ENCODE peak calls at places on chromosomes 2 and 18, in six cellular contexts. I, L, G, Q, C and U are unnamed samples.
A peak's percentile ranks its signal among the peaks of the same experiment; 100 is the strongest.

GRCh38 chr2:113907297-113907696 is 17.4 kb downstream of the ACTR3 start:
- DNase-seq in G (no peak), L (no peak), Q (no peak), I (no peak), C (no peak), U (no peak)

GRCh38 chr18:79690071-79690470 is 10.5 kb downstream of the CTDP1 start:
- DNase-seq in Q (no peak), I (peak; percentile 35), L (no peak), G (no peak), C (no peak), U (peak; percentile 17)

GRCh38 chr2:9686061-9686460 is 55.3 kb upstream of the YWHAQ start:
- DNase-seq in G (no peak), L (no peak), C (peak; percentile 3), Q (no peak), I (no peak), U (no peak)

GRCh38 chr2:156476516-156477206 is 40.5 kb downstream of the GPD2 start:
- DNase-seq in G (no peak), I (no peak), Q (no peak), L (no peak), C (no peak), U (no peak)

GRCh38 chr2:135974036-135974435 is 11.4 kb downstream of the DARS1 start:
- DNase-seq in C (no peak), Q (no peak), G (no peak), L (no peak), I (no peak), U (no peak)

GRCh38 chr2:20153131-20153851 is 71.6 kb downstream of the SDC1 start:
- DNase-seq in G (no peak), I (no peak), Q (no peak), C (no peak), L (no peak), U (no peak)

GRCh38 chr2:186780701-186781316 is 68.2 kb downstream of the ZSWIM2 start:
- DNase-seq in L (no peak), G (peak; percentile 70), C (no peak), Q (no peak), I (no peak), U (no peak)

GRCh38 chr18:22564036-22564435 is 146.3 kb upstream of the CTAGE1 start:
- DNase-seq in L (no peak), G (no peak), Q (no peak), I (no peak), C (no peak), U (no peak)

GRCh38 chr2:3108710-3109702 is 268.6 kb downstream of the EIPR1 start:
- DNase-seq in Q (no peak), L (no peak), G (no peak), C (peak; percentile 46), I (no peak), U (no peak)

GRCh38 chr2:392921-393270 is 105.0 kb upstream of the ALKAL2 start:
- DNase-seq in I (no peak), Q (no peak), C (no peak), L (no peak), G (no peak), U (no peak)

GRCh38 chr18:45277870-45278269 is 337.4 kb upstream of the SLC14A2 start:
- DNase-seq in G (no peak), C (no peak), I (no peak), Q (no peak), L (no peak), U (no peak)

GRCh38 chr18:45285251-45285650 is 330.0 kb upstream of the SLC14A2 start:
- DNase-seq in G (no peak), I (no peak), Q (no peak), L (no peak), C (no peak), U (no peak)

GRCh38 chr18:45280486-45281263 is 334.6 kb upstream of the SLC14A2 start:
- DNase-seq in Q (no peak), C (no peak), I (no peak), G (no peak), L (no peak), U (no peak)

GRCh38 chr18:45284174-45284573 is 331.1 kb upstream of the SLC14A2 start:
- DNase-seq in C (no peak), I (no peak), L (no peak), Q (no peak), G (no peak), U (no peak)

DNA sequence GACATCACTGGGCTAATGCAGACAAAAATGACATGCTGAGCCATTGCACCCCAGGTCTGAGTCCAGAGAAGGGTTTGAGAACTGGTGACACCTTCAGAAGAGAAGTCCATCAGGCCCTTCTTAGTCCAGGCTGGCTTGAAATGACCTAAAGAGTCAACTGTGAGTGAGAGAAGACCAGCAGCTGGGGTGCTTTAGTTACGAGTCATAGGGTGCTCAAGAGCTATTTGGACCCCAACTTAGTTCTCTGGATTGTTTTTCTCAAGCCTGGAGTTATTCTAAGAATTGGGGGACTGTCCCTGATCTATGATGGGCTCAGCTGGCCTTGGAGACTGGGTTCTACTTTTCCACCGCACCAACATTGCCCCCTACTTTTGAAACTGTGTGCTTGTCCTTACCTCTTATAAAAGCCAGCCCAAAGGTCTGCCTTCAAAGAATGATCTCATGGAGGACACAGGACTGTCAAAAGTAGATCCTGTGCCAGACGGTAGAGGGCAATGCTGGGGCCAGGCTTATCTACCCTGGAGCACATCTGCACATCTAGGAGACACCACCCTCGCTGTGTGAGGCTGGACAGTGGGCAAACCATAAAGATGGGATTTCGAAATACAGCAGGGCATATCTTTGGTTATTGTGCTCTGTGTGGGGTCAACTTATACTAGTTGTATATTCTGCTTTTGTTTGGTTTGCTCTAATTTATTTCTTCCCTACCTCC is 333.0 kb upstream of the SLC14A2 start:
- DNase-seq in I (no peak), Q (no peak), C (no peak), G (no peak), L (no peak), U (no peak)
- TF ChIP-seq CTCF in I (peak; percentile 17), Q (no peak), C (no peak), G (no peak), L (no peak), U (no peak)

DNA sequence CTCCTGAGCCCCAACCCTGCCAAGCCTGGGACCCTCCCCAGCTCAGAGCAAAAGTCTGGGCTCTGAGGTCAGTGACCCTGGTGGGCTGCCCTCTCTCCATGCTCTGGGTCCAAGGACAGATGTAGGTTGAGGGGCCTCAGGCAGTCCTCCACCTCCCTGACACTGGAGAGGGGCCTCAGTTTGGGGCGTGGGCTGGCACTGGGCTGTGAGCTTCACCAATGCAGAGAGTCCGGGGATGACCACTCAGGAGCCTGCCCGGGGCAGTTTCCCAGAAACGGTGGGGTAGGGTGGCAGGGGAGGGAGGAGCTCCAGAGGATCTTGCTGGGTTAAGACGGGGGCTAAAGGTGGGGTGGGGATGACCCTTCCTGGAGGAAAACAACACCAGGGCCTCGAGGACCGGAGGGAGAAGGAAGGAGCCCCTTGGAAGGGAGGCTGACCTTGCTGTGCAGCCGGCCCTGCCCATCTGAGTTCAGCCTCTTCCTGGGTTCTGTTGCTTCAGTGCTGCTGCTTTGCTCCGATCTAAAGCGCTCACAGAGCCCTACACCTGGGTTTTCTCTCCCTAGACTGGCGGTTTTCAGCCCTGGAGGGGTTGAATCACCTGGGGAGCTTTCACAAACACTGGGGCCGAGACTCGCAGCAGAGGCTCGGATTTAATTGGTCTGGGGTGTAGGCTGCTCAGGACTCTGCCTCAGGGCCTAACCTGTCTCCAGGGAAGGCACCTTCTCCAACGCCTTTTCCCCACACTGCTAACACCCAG is 40.7 kb upstream of the SMAD7 start:
- DNase-seq in C (no peak), Q (no peak), L (no peak), I (no peak), G (no peak), U (no peak)
- H3K4me1 ChIP-seq in C (peaks cover 18% of the 10 kb centered on the region), Q (peaks cover 49% of the 10 kb centered on the region), L (no peaks in the 10 kb centered on the region), I (peaks cover 29% of the 10 kb centered on the region), G (no peaks in the 10 kb centered on the region), U (peaks cover 92% of the 10 kb centered on the region)

GRCh38 chr2:229775614-229776313 is 61.4 kb upstream of the DNER start:
- DNase-seq in I (no peak), Q (no peak), G (no peak), L (no peak), C (no peak), U (no peak)

GRCh38 chr2:229779650-229780049 is 65.3 kb upstream of the DNER start:
- DNase-seq in I (no peak), G (no peak), Q (no peak), C (no peak), L (no peak), U (no peak)

GRCh38 chr2:229777716-229778115 is 63.4 kb upstream of the DNER start:
- DNase-seq in C (no peak), L (no peak), G (no peak), I (no peak), Q (no peak), U (no peak)

DNA sequence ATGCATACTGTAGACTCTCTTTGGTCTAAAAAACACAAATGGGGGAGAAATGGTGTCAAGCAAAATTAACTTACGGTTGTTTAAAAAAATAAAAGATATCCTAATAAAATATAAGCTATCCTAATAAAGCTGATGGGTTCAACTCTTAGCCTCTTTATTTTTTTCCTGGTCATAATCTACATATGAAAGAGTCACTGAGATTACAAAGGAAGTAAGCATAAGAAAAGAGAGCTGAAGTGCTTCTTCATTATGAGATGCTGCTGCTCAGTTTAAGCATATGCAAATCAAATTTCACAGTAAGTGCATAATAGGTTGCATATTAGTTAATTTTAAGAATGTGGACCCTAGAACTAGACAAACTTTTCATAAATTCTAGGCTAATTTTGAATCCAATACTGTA is 59.9 kb upstream of the DNER start:
- DNase-seq in Q (no peak), G (no peak), I (no peak), L (no peak), C (no peak), U (no peak)
- H3K4me3 ChIP-seq in Q (no peak overlapping the region), G (no peak overlapping the region), I (no peak overlapping the region), L (no peak overlapping the region), C (no peak overlapping the region), U (no peak overlapping the region)

DNA sequence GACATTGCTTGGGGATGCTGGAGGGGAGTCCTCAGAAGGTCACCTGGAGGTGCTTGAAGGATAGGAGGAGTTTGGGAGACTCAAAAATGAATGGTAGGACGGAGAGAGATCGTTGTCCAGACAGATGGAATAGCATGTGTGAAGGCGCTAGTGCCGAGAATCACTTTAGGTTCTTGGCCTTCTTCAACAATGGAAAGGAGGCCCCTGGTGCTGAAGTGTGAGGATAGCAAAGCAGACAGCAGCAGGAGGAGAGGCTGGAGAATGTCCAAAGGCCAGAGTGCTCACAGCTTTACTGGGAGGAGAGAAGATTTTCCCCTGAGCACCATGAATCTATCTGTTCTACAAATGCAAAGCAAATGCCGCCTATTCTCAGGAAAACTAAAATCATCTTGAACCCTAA is 456.3 kb downstream of the LPIN1 start:
- DNase-seq in C (no peak), L (no peak), G (no peak), Q (peak; percentile 11), I (no peak), U (no peak)
- TF ChIP-seq CTCF in C (no peak), L (no peak), G (no peak), Q (no peak), I (no peak), U (no peak)

DNA sequence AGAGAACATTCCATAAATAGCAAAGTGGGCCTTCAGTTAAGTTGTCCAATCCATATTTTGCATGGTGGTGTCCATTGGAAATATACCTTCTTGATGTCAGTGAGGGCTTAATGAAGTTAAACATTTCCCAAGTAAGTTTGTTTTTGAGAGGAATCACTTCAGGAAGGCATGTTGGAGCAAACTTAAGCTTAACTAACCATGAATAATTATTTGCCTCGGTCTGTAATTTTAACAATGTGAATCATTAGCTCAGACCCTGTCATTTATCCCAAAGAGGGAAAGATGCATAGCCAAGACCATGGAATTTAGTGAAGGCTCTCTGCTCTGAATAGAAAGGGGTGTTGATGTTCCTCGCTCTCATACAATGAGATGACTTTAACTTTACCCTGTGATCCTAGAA is 47.4 kb downstream of the SPATS2L start:
- DNase-seq in Q (no peak), C (no peak), G (no peak), L (no peak), I (no peak), U (no peak)
- H3K4me1 ChIP-seq in Q (peaks cover 19% of the 10 kb centered on the region), C (peaks cover 23% of the 10 kb centered on the region), G (peaks cover 51% of the 10 kb centered on the region), L (peaks cover 27% of the 10 kb centered on the region), I (no peaks in the 10 kb centered on the region), U (peaks cover 57% of the 10 kb centered on the region)

GRCh38 chr2:217904614-217904965 is 98.2 kb downstream of the TNS1 start:
- DNase-seq in C (no peak), G (no peak), L (no peak), I (no peak), Q (no peak), U (no peak)
- H3K4me3 ChIP-seq in C (peak overlapping the region; percentile 23), G (no peak overlapping the region), L (no peak overlapping the region), I (no peak overlapping the region), Q (peak overlapping the region; percentile 19), U (peak overlapping the region; percentile 0)